ENCODE peak calls at places on chromosomes 7 and 10, in five cellular contexts. One of them, this sample, is unnamed.

GRCh38 chr10:127694580-127695193 is 42.3 kb upstream of the FOXI2 start:
- DNase-seq in SJSA1: peak
- DNase-seq in right cardiac atrium: no peak
- DNase-seq in psoas muscle: no peak
- DNase-seq in small intestine: peak
- DNase-seq in this sample: peak

GRCh38 chr10:71854031-71854430 is 3.0 kb upstream of the PSAP start:
- DNase-seq in small intestine: no peak
- DNase-seq in SJSA1: no peak
- DNase-seq in psoas muscle: no peak
- DNase-seq in right cardiac atrium: no peak
- DNase-seq in this sample: no peak

GRCh38 chr7:41881313-41882130 is 178.6 kb upstream of the INHBA start:
- DNase-seq in SJSA1: no peak
- DNase-seq in small intestine: peak
- DNase-seq in psoas muscle: no peak
- DNase-seq in right cardiac atrium: peak
- DNase-seq in this sample: no peak

GRCh38 chr10:123781324-123781900 is 110.2 kb downstream of the CPXM2 start:
- DNase-seq in SJSA1: no peak
- DNase-seq in right cardiac atrium: no peak
- DNase-seq in psoas muscle: no peak
- DNase-seq in small intestine: no peak
- DNase-seq in this sample: no peak

GRCh38 chr7:47374538-47374937 is 207.4 kb downstream of the TNS3 start:
- DNase-seq in small intestine: no peak
- DNase-seq in psoas muscle: no peak
- DNase-seq in right cardiac atrium: no peak
- DNase-seq in SJSA1: no peak
- DNase-seq in this sample: no peak

GRCh38 chr7:139915301-139915863 is 86.3 kb downstream of the TBXAS1 start:
- DNase-seq in psoas muscle: no peak
- DNase-seq in right cardiac atrium: no peak
- DNase-seq in small intestine: peak
- DNase-seq in SJSA1: no peak
- DNase-seq in this sample: no peak

GRCh38 chr10:92387289-92387940 is 96.4 kb downstream of the MARCHF5 start:
- DNase-seq in right cardiac atrium: no peak
- DNase-seq in small intestine: peak
- DNase-seq in SJSA1: peak
- DNase-seq in psoas muscle: peak
- DNase-seq in this sample: peak

GRCh38 chr7:114086491-114086905 is 167.7 kb upstream of the PPP1R3A start:
- DNase-seq in small intestine: peak
- DNase-seq in right cardiac atrium: peak
- DNase-seq in SJSA1: no peak
- DNase-seq in psoas muscle: peak
- DNase-seq in this sample: peak

GRCh38 chr7:28747404-28747803 is 210.7 kb downstream of the TRIL start:
- DNase-seq in right cardiac atrium: no peak
- DNase-seq in small intestine: no peak
- DNase-seq in psoas muscle: no peak
- DNase-seq in SJSA1: no peak
- DNase-seq in this sample: no peak

GRCh38 chr10:60237977-60238376 is 151.7 kb downstream of the ANK3 start:
- DNase-seq in SJSA1: no peak
- DNase-seq in psoas muscle: no peak
- DNase-seq in right cardiac atrium: no peak
- DNase-seq in small intestine: no peak
- DNase-seq in this sample: no peak

GRCh38 chr10:11757820-11758463 is 15.8 kb downstream of the ECHDC3 start:
- DNase-seq in psoas muscle: peak
- DNase-seq in right cardiac atrium: peak
- DNase-seq in small intestine: peak
- DNase-seq in SJSA1: peak
- DNase-seq in this sample: peak

GRCh38 chr10:29881336-29881751 is 178.0 kb downstream of the JCAD start:
- DNase-seq in psoas muscle: no peak
- DNase-seq in small intestine: no peak
- DNase-seq in right cardiac atrium: peak
- DNase-seq in SJSA1: no peak
- DNase-seq in this sample: peak

GRCh38 chr7:22618528-22618927 is 108.5 kb upstream of the IL6 start:
- DNase-seq in SJSA1: no peak
- DNase-seq in small intestine: no peak
- DNase-seq in right cardiac atrium: no peak
- DNase-seq in psoas muscle: no peak
- DNase-seq in this sample: no peak

GRCh38 chr7:136087881-136088280 is 110.7 kb upstream of the MTPN start:
- DNase-seq in psoas muscle: no peak
- DNase-seq in small intestine: no peak
- DNase-seq in right cardiac atrium: no peak
- DNase-seq in SJSA1: no peak
- DNase-seq in this sample: no peak

GRCh38 chr10:10120671-10121070 is 897.0 kb upstream of the CELF2 start:
- DNase-seq in small intestine: no peak
- DNase-seq in right cardiac atrium: no peak
- DNase-seq in psoas muscle: no peak
- DNase-seq in SJSA1: no peak
- DNase-seq in this sample: no peak

GRCh38 chr7:5362466-5362865 is 61.2 kb downstream of the TNRC18 start:
- DNase-seq in psoas muscle: no peak
- DNase-seq in small intestine: no peak
- DNase-seq in right cardiac atrium: no peak
- DNase-seq in SJSA1: no peak
- DNase-seq in this sample: no peak

GRCh38 chr10:64379898-64380297 is 858.7 kb downstream of the REEP3 start:
- DNase-seq in right cardiac atrium: no peak
- DNase-seq in SJSA1: no peak
- DNase-seq in psoas muscle: no peak
- DNase-seq in small intestine: peak
- DNase-seq in this sample: peak

GRCh38 chr10:11197854-11198253 is 180.2 kb downstream of the CELF2 start:
- DNase-seq in SJSA1: no peak
- DNase-seq in small intestine: no peak
- DNase-seq in psoas muscle: no peak
- DNase-seq in right cardiac atrium: no peak
- DNase-seq in this sample: no peak

GRCh38 chr10:93841930-93842329 is 51.8 kb upstream of the SLC35G1 start:
- DNase-seq in SJSA1: no peak
- DNase-seq in right cardiac atrium: no peak
- DNase-seq in small intestine: no peak
- DNase-seq in psoas muscle: no peak
- DNase-seq in this sample: no peak

GRCh38 chr10:131644287-131644686 is 256.5 kb upstream of the PPP2R2D start:
- DNase-seq in small intestine: no peak
- DNase-seq in right cardiac atrium: no peak
- DNase-seq in SJSA1: no peak
- DNase-seq in psoas muscle: no peak
- DNase-seq in this sample: no peak

GRCh38 chr7:105621617-105622016 is 40.3 kb upstream of the EFCAB10 start:
- DNase-seq in psoas muscle: peak
- DNase-seq in right cardiac atrium: peak
- DNase-seq in SJSA1: no peak
- DNase-seq in small intestine: no peak
- DNase-seq in this sample: no peak

GRCh38 chr7:2613926-2614613 is 17.7 kb upstream of the TTYH3 start:
- DNase-seq in small intestine: no peak
- DNase-seq in SJSA1: no peak
- DNase-seq in right cardiac atrium: peak
- DNase-seq in psoas muscle: peak
- DNase-seq in this sample: no peak

GRCh38 chr7:55508301-55509011 is 63.8 kb downstream of the VOPP1 start:
- DNase-seq in psoas muscle: no peak
- DNase-seq in small intestine: no peak
- DNase-seq in SJSA1: no peak
- DNase-seq in right cardiac atrium: no peak
- DNase-seq in this sample: no peak